ENCODE peak calls at places on chromosomes 7 and 10, in six cellular contexts. N is ovary, Z is breast epithelium, D is uterus, P is adrenal gland, H is lower leg skin. I is an unnamed sample.

GRCh38 chr7:155234950-155235789 is 62.5 kb upstream of the INSIG1 start:
- DNase-seq in P (no peak), Z (no peak), N (no peak), H (no peak), D (no peak), I (no peak)

GRCh38 chr10:107718868-107719267 is 554.4 kb upstream of the SORCS1 start:
- DNase-seq in N (no peak), Z (no peak), D (no peak), H (no peak), P (no peak), I (no peak)

GRCh38 chr7:3404490-3404889 is 103.4 kb downstream of the SDK1 start:
- DNase-seq in N (no peak), P (no peak), Z (no peak), D (no peak), H (no peak), I (no peak)

GRCh38 chr10:52768114-52768532 is 4.5 kb downstream of the MBL2 start:
- DNase-seq in N (no peak), D (no peak), H (no peak), P (no peak), Z (no peak), I (no peak)

GRCh38 chr10:102066421-102067068 is 1.4 kb downstream of the HPS6 start:
- DNase-seq in P (no peak), H (no peak), Z (no peak), N (peak), D (no peak), I (no peak)

GRCh38 chr7:96314402-96315108 is 7.3 kb downstream of the SLC25A13 start:
- DNase-seq in D (no peak), P (no peak), Z (no peak), H (no peak), N (no peak), I (no peak)

GRCh38 chr10:49735161-49735560 is 27.0 kb downstream of the OGDHL start:
- DNase-seq in P (no peak), D (no peak), Z (no peak), N (no peak), H (peak), I (no peak)

GRCh38 chr10:35216303-35216905 is 89.8 kb downstream of the CREM start:
- DNase-seq in P (peak), D (peak), N (no peak), H (no peak), Z (no peak), I (peak)

GRCh38 chr7:139034855-139035587 is 821 bp downstream of the ZC3HAV1L start:
- DNase-seq in H (peak), P (peak), Z (no peak), N (no peak), D (peak), I (no peak)

GRCh38 chr7:130090745-130091532 is 20.6 kb downstream of the KLHDC10 start:
- DNase-seq in H (no peak), D (no peak), P (no peak), N (no peak), Z (no peak), I (no peak)

GRCh38 chr10:16870331-16870730 is 53.1 kb upstream of the RSU1 start:
- DNase-seq in H (no peak), D (no peak), Z (no peak), N (no peak), P (no peak), I (no peak)

GRCh38 chr10:70599791-70600190 is 2.8 kb downstream of the PRF1 start:
- DNase-seq in P (no peak), D (no peak), Z (no peak), N (no peak), H (peak), I (no peak)

GRCh38 chr7:5477723-5478531 is 54.3 kb upstream of the TNRC18 start:
- DNase-seq in D (no peak), H (no peak), P (no peak), N (no peak), Z (no peak), I (no peak)

GRCh38 chr7:159030490-159031134 is 114.1 kb downstream of the VIPR2 start:
- DNase-seq in P (peak), H (peak), Z (peak), N (peak), D (peak), I (peak)
- TF ChIP-seq POLR2A in P (no peak), H (no peak), Z (no peak), N (peak), D (no peak), I (no peak)

DNA sequence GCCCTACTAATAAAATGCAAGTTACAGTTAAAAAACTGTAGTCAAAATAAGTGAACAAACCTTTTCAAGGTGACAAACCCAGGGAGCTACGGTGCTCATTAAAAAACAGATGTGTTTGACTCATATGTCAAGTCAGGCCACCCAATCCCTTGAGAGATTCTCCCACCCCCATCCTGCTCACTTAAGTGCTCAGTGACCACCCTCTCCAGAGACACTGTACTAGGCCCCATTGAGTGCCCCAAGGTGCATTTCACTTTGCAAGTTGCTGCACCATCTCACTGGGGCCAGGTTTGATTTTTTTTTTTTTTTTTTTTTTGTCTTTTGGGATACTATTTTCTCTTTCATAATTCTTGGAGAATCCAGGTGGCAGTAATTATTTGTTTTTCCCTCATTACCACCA is 1.9 kb downstream of the ERV3-1 start:
- DNase-seq in N (no peak), P (no peak), H (no peak), D (no peak), Z (no peak), I (no peak)
- H3K4me3 ChIP-seq in N (no peak), P (no peak), H (no peak), D (no peak), Z (no peak), I (no peak)

GRCh38 chr10:110668443-110668842 is 24.3 kb downstream of the RBM20 start:
- DNase-seq in D (no peak), P (no peak), Z (no peak), H (no peak), N (no peak), I (no peak)

GRCh38 chr10:110676016-110676415 is 31.9 kb downstream of the RBM20 start:
- DNase-seq in Z (no peak), N (no peak), D (no peak), P (no peak), H (no peak), I (no peak)

GRCh38 chr10:110670335-110670734 is 26.2 kb downstream of the RBM20 start:
- DNase-seq in N (no peak), D (no peak), P (no peak), Z (no peak), H (no peak), I (no peak)

GRCh38 chr10:110672580-110672919 is 28.4 kb downstream of the RBM20 start:
- DNase-seq in Z (no peak), N (peak), H (no peak), P (no peak), D (no peak), I (no peak)

DNA sequence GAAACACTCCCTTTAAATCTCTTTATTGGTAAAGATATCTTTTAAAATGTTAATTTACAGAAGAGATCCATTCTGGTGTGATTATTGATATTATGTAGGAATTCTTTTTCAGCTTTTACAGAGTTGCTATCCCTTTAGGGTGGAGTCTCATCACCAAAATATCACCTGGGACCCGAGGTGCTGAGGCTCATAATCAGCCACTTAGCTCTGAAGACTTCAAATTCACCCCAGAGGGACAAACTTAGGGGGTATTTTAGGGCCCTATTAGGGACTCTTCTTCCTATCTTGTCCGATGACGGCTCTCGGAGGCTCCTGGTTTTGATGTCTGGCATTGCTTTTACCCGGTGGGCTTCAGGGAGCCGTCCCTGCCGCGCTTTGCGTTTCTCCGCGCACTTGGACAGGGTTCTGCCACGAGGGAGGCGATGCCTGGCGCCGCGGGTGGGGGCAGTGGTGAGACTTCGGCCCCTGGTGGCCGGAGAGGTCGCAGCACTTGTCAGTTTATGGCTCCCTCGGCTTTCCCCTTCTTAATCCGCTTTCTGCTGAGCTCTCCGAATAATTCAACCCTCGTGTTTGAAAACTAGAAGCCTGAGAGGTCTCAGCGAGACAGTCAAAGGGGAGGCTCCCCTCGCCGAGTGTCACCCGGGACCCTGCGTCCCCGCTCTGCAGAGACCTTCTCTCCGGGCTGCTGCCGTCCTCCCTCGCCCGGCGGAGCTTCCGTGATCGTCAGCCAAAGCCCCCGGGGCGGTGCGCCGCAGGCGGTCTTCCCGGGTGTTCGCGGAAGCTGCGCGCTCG is 27.8 kb downstream of the RBM20 start:
- DNase-seq in D (peak), Z (peak), H (peak), N (peak), P (peak), I (peak)
- TF ChIP-seq POLR2A in D (no peak), Z (no peak), H (no peak), N (no peak), P (no peak), I (peak)

GRCh38 chr7:73668103-73668937 is 689 bp downstream of the VPS37D start:
- DNase-seq in D (no peak), Z (no peak), N (no peak), P (peak), H (peak), I (no peak)
- H3K4me3 ChIP-seq in D (peak), Z (peak), N (peak), P (no peak), H (peak), I (peak)

GRCh38 chr7:1813394-1814088 is 143.5 kb downstream of the ELFN1 start:
- DNase-seq in N (no peak), H (peak), D (no peak), P (no peak), Z (no peak), I (no peak)

GRCh38 chr7:1810521-1810920 is 140.4 kb downstream of the ELFN1 start:
- DNase-seq in P (no peak), H (peak), D (no peak), N (no peak), Z (no peak), I (no peak)

GRCh38 chr7:1810961-1811849 is 141.1 kb downstream of the ELFN1 start:
- DNase-seq in H (peak), Z (no peak), P (no peak), D (no peak), N (peak), I (no peak)

GRCh38 chr7:1812693-1813393 is 142.8 kb downstream of the ELFN1 start:
- DNase-seq in N (no peak), P (no peak), Z (no peak), H (peak), D (no peak), I (no peak)

DNA sequence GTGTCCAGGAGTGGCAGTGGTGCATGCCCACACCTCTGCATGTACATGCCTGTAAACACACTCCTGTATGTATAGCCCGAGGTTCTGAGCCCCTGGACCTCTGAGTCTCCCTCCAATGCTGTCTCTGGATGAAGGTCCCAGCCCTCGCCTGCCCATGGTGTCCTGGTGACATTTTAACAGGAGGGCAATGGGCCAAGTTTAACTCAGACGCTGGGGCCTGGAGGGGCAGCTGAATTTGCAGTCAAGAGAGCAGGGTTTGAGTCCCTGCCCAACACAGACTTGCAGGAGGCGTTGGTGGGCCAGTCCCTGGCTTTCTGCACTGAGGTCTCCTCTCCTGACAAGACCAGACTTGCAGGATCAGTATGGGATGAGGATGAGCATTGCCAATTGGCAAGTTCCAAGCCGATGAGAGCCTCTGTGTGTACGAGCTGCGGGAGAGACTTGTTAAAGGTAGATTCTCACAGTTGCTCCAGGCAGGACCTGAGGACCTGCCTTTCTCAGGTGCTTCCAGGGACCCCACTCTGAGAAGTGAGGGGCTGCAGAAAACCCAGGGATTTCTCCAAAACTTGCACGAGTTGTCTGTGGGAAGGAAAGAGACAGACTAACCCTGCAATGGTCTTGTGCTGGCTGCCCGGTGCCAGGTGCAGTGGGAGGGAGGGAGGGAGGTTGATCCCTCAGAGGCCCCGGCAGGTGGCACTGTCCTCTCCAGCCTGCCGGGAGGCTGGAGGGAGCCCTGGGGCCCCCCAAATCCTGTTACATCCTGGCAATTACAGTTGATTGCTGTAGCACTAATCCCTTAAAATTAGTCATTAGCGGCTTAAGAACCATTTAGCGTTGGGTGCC is 142.0 kb downstream of the ELFN1 start:
- DNase-seq in N (peak), Z (no peak), D (no peak), P (no peak), H (peak), I (no peak)
- TF ChIP-seq POLR2A in N (no peak), Z (no peak), D (no peak), P (no peak), H (no peak), I (no peak)

GRCh38 chr7:112081778-112082177 is 124.4 kb downstream of the DOCK4 start:
- DNase-seq in P (no peak), D (no peak), H (no peak), Z (no peak), N (no peak), I (no peak)

GRCh38 chr7:112080974-112081373 is 125.2 kb downstream of the DOCK4 start:
- DNase-seq in N (no peak), Z (no peak), D (no peak), P (peak), H (no peak), I (no peak)

GRCh38 chr7:112079671-112080070 is 126.5 kb downstream of the DOCK4 start:
- DNase-seq in Z (no peak), D (no peak), N (no peak), H (no peak), P (no peak), I (no peak)

GRCh38 chr7:112079122-112079521 is 127.1 kb downstream of the DOCK4 start:
- DNase-seq in D (no peak), P (no peak), H (no peak), N (no peak), Z (no peak), I (no peak)

GRCh38 chr7:112080441-112080840 is 125.8 kb downstream of the DOCK4 start:
- DNase-seq in D (no peak), H (no peak), N (no peak), P (no peak), Z (no peak), I (no peak)
- H3K4me3 ChIP-seq in D (no peak), H (no peak), N (no peak), P (no peak), Z (no peak), I (no peak)

GRCh38 chr7:27740449-27741086 is 606 bp downstream of the TAX1BP1 start:
- DNase-seq in H (peak), N (peak), D (peak), Z (peak), P (peak), I (peak)
- TF ChIP-seq POLR2A in H (no peak), N (peak), D (peak), Z (no peak), P (peak), I (peak)

DNA sequence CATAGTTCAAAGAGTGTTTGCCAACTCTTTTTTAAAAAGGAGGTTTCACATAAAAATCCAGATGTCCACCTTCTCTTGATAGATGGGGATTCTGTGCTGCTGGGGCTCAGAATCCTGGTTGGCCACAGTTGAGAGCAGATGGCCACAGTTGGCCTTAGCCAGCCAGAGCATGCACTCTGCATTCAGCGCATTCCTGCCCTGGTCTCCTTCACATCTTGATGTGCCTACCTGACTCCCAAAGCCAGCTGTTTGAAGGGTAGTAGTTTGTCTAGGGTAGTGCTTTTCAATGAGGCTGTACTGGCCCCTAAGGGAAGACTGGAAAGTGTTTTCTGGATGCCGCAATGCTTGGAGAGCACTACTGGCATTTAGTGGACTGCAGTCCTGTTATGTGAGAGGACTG is 208.1 kb upstream of the HDAC9 start:
- DNase-seq in Z (no peak), H (no peak), P (no peak), N (no peak), D (no peak), I (no peak)
- H3K4me3 ChIP-seq in Z (no peak), H (no peak), P (no peak), N (no peak), D (no peak), I (no peak)

I was measured in heart left ventricle.